ENCODE peak calls at places on chromosomes 13 and 19, in nine cellular contexts. X is WTC11, C is PC-3, O is coronary artery, Q is neural progenitor cell, T is dorsolateral prefrontal cortex, K is cardiac fibroblast, I is foreskin fibroblast, N is colonic mucosa. B is an unnamed sample.

GRCh38 chr13:107867701-107868661 is 347.4 kb downstream of the LIG4 start:
- DNase-seq in N (no peak), I (no peak), O (no peak), Q (peak), T (peak), K (peak), C (peak), X (peak), B (no peak)

GRCh38 chr13:107854880-107855279 is 360.5 kb downstream of the LIG4 start:
- DNase-seq in O (no peak), N (no peak), K (no peak), T (no peak), I (no peak), Q (no peak), X (no peak), C (no peak), B (no peak)

GRCh38 chr13:93775507-93776108 is 549.0 kb downstream of the GPC6 start:
- DNase-seq in C (peak), T (no peak), X (no peak), K (peak), I (peak), N (no peak), Q (no peak), O (no peak), B (no peak)

GRCh38 chr13:102642475-102642874 is 45.7 kb downstream of the TPP2 start:
- DNase-seq in X (no peak), K (peak), N (peak), I (no peak), C (no peak), Q (no peak), O (no peak), T (peak), B (no peak)

GRCh38 chr13:103282571-103283450 is 216.6 kb upstream of the SLC10A2 start:
- DNase-seq in O (no peak), I (no peak), N (no peak), Q (no peak), T (no peak), K (peak), X (no peak), C (peak), B (no peak)

GRCh38 chr13:45850020-45850613 is 1.4 kb downstream of the SIAH3 start:
- DNase-seq in X (peak), C (no peak), T (peak), K (no peak), O (no peak), N (no peak), I (no peak), Q (peak), B (no peak)

GRCh38 chr13:106796280-106797047 is 228.5 kb upstream of the ARGLU1 start:
- DNase-seq in N (no peak), O (no peak), C (no peak), T (no peak), Q (peak), K (no peak), X (peak), I (no peak), B (no peak)

GRCh38 chr13:40383132-40383531 is 283.3 kb downstream of the FOXO1 start:
- DNase-seq in O (no peak), C (peak), X (no peak), N (no peak), Q (no peak), T (no peak), K (no peak), I (no peak), B (no peak)

GRCh38 chr13:95100525-95101121 is 200.6 kb downstream of the ABCC4 start:
- DNase-seq in N (no peak), K (peak), X (no peak), T (no peak), I (peak), C (peak), Q (peak), O (no peak), B (no peak)

GRCh38 chr13:105412171-105412570 is 1123.3 kb downstream of the EFNB2 start:
- DNase-seq in X (no peak), N (no peak), I (no peak), K (no peak), T (no peak), Q (no peak), O (no peak), C (no peak), B (no peak)

GRCh38 chr19:39237200-39238184 is 7.3 kb downstream of the IFNL3 start:
- DNase-seq in X (peak), C (peak), I (no peak), Q (no peak), N (peak), O (no peak), K (no peak), T (no peak), B (peak)

GRCh38 chr19:40284501-40285352 is at the start of gene AKT2:
- DNase-seq in N (no peak), K (peak), X (peak), Q (peak), T (peak), O (no peak), I (peak), C (no peak), B (peak)

GRCh38 chr19:49491804-49492572 is 4.2 kb upstream of the RPS11 start:
- DNase-seq in C (no peak), N (no peak), I (no peak), Q (peak), O (no peak), X (no peak), K (no peak), T (no peak), B (no peak)

GRCh38 chr19:49071860-49072547 is 495 bp downstream of the KCNA7 start:
- DNase-seq in O (no peak), T (no peak), K (no peak), I (no peak), X (peak), Q (peak), C (no peak), N (no peak), B (no peak)

GRCh38 chr19:8569066-8569761 is 8.0 kb downstream of the MYO1F start:
- DNase-seq in I (peak), C (peak), T (no peak), Q (no peak), X (no peak), N (peak), O (no peak), K (peak), B (peak)

GRCh38 chr13:99367106-99367616 is 60.0 kb upstream of the GPR183 start:
- DNase-seq in K (no peak), O (no peak), C (no peak), Q (no peak), T (no peak), I (no peak), N (no peak), X (no peak), B (no peak)

GRCh38 chr19:9847087-9847671 is 12.1 kb downstream of the PIN1 start:
- DNase-seq in T (peak), Q (peak), O (no peak), X (peak), C (peak), K (peak), N (peak), I (peak), B (no peak)

GRCh38 chr19:18768997-18769891 is 21.9 kb downstream of the COMP start:
- DNase-seq in Q (no peak), O (no peak), X (no peak), T (no peak), N (no peak), I (no peak), C (no peak), K (no peak), B (no peak)

GRCh38 chr13:80361883-80362327 is 21.0 kb upstream of the SPRY2 start:
- DNase-seq in O (no peak), C (peak), N (peak), X (no peak), I (no peak), Q (peak), K (no peak), T (peak), B (peak)

GRCh38 chr19:50490411-50490811 is 13.8 kb upstream of the GARIN5A start:
- DNase-seq in O (no peak), C (no peak), K (no peak), N (no peak), Q (no peak), T (no peak), X (no peak), I (no peak), B (no peak)

GRCh38 chr19:8657869-8658268 is 27.4 kb downstream of the NFILZ start:
- DNase-seq in I (no peak), C (no peak), Q (no peak), X (no peak), O (no peak), N (no peak), K (no peak), T (no peak), B (no peak)

GRCh38 chr13:99071211-99071610 is 93.3 kb upstream of the DOCK9 start:
- DNase-seq in T (no peak), C (no peak), Q (no peak), K (no peak), O (no peak), X (no peak), I (no peak), N (no peak), B (no peak)

GRCh38 chr13:65892859-65893258 is 1337.3 kb downstream of the PCDH9 start:
- DNase-seq in I (peak), N (no peak), K (peak), T (no peak), C (peak), O (no peak), Q (no peak), X (no peak), B (no peak)

GRCh38 chr19:39498262-39499081 is at the start of gene DLL3:
- DNase-seq in K (no peak), O (no peak), N (no peak), X (peak), I (no peak), T (no peak), C (peak), Q (peak), B (no peak)

GRCh38 chr19:29793116-29793727 is 18.6 kb upstream of the CCNE1 start:
- DNase-seq in I (no peak), X (no peak), N (no peak), K (no peak), C (no peak), O (no peak), T (no peak), Q (no peak), B (no peak)

GRCh38 chr19:49447485-49448431 is 3.9 kb downstream of the PIH1D1 start:
- DNase-seq in N (peak), C (no peak), I (peak), X (peak), T (no peak), O (no peak), Q (peak), K (peak), B (no peak)

GRCh38 chr19:51124729-51125128 is at the start of gene SIGLEC9:
- DNase-seq in N (no peak), I (no peak), X (no peak), T (no peak), O (no peak), Q (no peak), K (no peak), C (no peak), B (no peak)

GRCh38 chr13:39952244-39953233 is 297.1 kb downstream of the COG6 start:
- DNase-seq in T (no peak), K (peak), X (no peak), C (no peak), N (no peak), O (no peak), I (no peak), Q (no peak), B (no peak)

GRCh38 chr19:58001895-58002369 is 688 bp downstream of the ZNF606 start:
- DNase-seq in T (no peak), N (peak), K (peak), I (no peak), C (no peak), Q (no peak), X (no peak), O (no peak), B (peak)

GRCh38 chr13:80086304-80086721 is 254.6 kb downstream of the SPRY2 start:
- DNase-seq in X (no peak), K (no peak), I (no peak), T (no peak), O (no peak), C (peak), N (peak), Q (no peak), B (no peak)

GRCh38 chr19:13053238-13053637 is 49.4 kb downstream of the LYL1 start:
- DNase-seq in C (no peak), Q (no peak), I (no peak), T (no peak), O (no peak), N (no peak), X (no peak), K (peak), B (no peak)

GRCh38 chr19:14183741-14184395 is 22.1 kb downstream of the ADGRL1 start:
- DNase-seq in C (no peak), O (no peak), I (no peak), X (no peak), N (no peak), Q (no peak), T (no peak), K (no peak), B (no peak)

GRCh38 chr13:20608438-20609020 is 41.6 kb downstream of the IFT88 start:
- DNase-seq in Q (no peak), K (peak), X (no peak), T (no peak), C (no peak), N (no peak), I (no peak), O (no peak), B (no peak)

GRCh38 chr19:24054044-24054935 is 32.7 kb upstream of the ZNF254 start:
- DNase-seq in Q (no peak), N (no peak), I (peak), O (no peak), C (peak), K (no peak), X (no peak), T (no peak), B (no peak)

GRCh38 chr19:44585371-44586141 is 27.8 kb upstream of the IGSF23 start:
- DNase-seq in C (peak), T (no peak), O (no peak), Q (no peak), X (no peak), I (no peak), K (peak), N (no peak), B (no peak)

GRCh38 chr19:44590245-44591059 is 22.9 kb upstream of the IGSF23 start:
- DNase-seq in N (no peak), Q (no peak), K (no peak), C (no peak), X (no peak), T (no peak), O (no peak), I (no peak), B (no peak)

GRCh38 chr19:44588753-44589112 is 24.6 kb upstream of the IGSF23 start:
- DNase-seq in N (no peak), Q (no peak), I (no peak), O (no peak), T (no peak), K (no peak), C (peak), X (no peak), B (no peak)

GRCh38 chr19:44592451-44592890 is 20.9 kb upstream of the IGSF23 start:
- DNase-seq in X (no peak), T (no peak), K (peak), Q (no peak), O (no peak), N (no peak), I (no peak), C (no peak), B (no peak)

GRCh38 chr19:44587863-44588752 is 25.3 kb upstream of the IGSF23 start:
- DNase-seq in I (peak), O (no peak), Q (no peak), X (no peak), N (no peak), C (peak), T (no peak), K (peak), B (no peak)
- TF ChIP-seq CTCF in I (peak), O (no peak), Q (no peak), X (no peak), N (no peak), C (peak), T (no peak), K (peak), B (no peak)

GRCh38 chr19:46412034-46412982 is 1.1 kb downstream of the CCDC8 start:
- DNase-seq in C (no peak), I (no peak), X (no peak), N (no peak), T (no peak), K (no peak), Q (peak), O (no peak), B (no peak)
- TF ChIP-seq CTCF in C (no peak), I (no peak), X (no peak), N (no peak), T (no peak), K (no peak), Q (peak), O (no peak), B (no peak)

GRCh38 chr19:1041835-1042685 is 2.2 kb downstream of the ABCA7 start:
- DNase-seq in I (no peak), Q (no peak), N (peak), O (no peak), X (no peak), T (no peak), C (peak), K (no peak), B (no peak)

GRCh38 chr19:1041272-1041834 is 1.4 kb downstream of the ABCA7 start:
- DNase-seq in N (no peak), I (no peak), C (no peak), O (no peak), Q (no peak), T (no peak), K (no peak), X (no peak), B (no peak)

GRCh38 chr19:1038995-1039645 is 787 bp upstream of the ABCA7 start:
- DNase-seq in X (no peak), I (no peak), O (no peak), K (no peak), C (no peak), Q (no peak), N (no peak), T (no peak), B (no peak)

GRCh38 chr19:1040476-1041271 is 767 bp downstream of the ABCA7 start:
- DNase-seq in X (peak), N (peak), K (peak), Q (peak), O (no peak), C (peak), T (peak), I (peak), B (peak)

GRCh38 chr19:1039646-1040475 is at the start of gene ABCA7:
- DNase-seq in Q (peak), N (peak), O (peak), X (peak), I (peak), T (peak), C (peak), K (peak), B (peak)
- TF ChIP-seq CTCF in Q (no peak), N (no peak), O (no peak), X (no peak), I (no peak), T (peak), C (no peak), K (no peak), B (no peak)

DNA sequence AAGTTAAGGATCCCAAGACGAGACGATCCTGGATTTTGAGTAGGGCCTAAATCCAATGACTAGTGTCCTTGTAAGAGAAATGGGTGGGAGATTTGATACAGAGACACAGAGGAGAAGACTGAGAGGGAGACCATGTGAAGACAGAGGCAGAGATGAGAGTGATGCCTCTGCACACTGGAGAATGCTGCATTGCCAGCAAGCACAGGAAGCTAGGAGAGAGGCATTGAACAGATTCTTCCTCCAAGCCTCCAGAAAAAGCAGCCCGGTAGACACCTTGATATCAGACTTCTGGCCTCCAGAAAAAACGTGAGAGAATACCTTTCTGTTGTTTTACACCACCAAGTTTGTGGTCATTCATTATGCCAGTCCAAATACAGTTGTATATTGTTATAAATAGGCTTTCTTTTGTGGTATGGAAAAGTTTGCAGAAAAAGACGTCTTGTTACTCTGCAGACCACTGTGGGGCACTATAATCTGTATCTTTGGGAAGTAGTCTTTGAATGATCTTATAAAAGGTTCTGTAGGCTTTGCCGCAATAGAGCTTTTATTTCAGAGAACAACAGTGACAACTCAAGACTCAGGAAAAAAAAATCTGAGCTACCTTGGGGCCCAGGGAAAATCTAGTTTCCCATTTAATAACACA is 17.9 kb upstream of the RFC3 start:
- DNase-seq in O (no peak), K (peak), C (peak), I (no peak), T (no peak), N (no peak), Q (peak), X (no peak), B (no peak)
- TF ChIP-seq CTCF in O (no peak), K (peak), C (peak), I (peak), T (peak), N (no peak), Q (peak), X (no peak), B (peak)

GRCh38 chr19:10964903-10965302 is 4.1 kb downstream of the SMARCA4 start:
- DNase-seq in I (no peak), K (no peak), X (no peak), Q (no peak), C (no peak), T (no peak), O (no peak), N (no peak), B (no peak)
- TF ChIP-seq CTCF in I (no peak), K (no peak), X (no peak), Q (peak), C (peak), T (no peak), O (no peak), N (no peak), B (no peak)

GRCh38 chr13:44573790-44574465 is 2.2 kb downstream of the TSC22D1 start:
- DNase-seq in N (no peak), C (peak), O (peak), T (no peak), I (peak), X (no peak), K (peak), Q (peak), B (peak)
- TF ChIP-seq CTCF in N (no peak), C (peak), O (peak), T (peak), I (peak), X (no peak), K (peak), Q (peak), B (peak)

DNA sequence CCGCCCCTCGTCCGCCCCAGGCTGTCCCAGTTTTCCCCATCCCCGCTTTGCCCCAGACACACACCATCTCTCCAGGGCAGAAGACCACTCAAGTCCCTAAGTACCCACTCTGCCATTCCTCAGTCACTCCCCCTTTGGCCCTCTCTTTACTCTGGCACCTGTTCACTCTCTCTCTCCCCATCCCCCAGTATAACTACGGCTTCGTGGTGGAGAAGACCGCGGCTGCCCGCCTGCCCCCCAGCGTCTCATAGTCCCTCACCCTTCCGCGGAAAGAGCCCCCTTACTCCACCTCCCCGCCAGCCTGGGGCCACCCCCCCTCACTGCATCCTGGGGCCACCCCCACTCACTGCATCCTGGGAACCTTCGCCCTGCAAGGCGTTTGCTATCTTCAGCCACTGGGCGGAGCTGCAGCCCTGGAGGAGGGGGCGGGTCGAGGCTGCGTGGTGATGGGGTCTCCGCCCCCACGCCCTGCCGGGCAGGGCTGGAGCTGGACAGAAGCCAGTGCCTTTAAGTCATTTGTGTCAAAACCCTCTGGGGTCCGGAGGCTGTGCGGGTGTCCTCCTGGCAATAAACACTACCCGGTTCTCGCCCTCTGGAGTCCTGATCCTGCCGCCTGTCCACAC is 5.0 kb downstream of the MVB12A start:
- DNase-seq in Q (peak), O (no peak), X (peak), K (peak), T (peak), N (peak), I (no peak), C (peak), B (peak)
- TF ChIP-seq CTCF in Q (peak), O (no peak), X (peak), K (peak), T (peak), N (no peak), I (peak), C (peak), B (peak)

DNA sequence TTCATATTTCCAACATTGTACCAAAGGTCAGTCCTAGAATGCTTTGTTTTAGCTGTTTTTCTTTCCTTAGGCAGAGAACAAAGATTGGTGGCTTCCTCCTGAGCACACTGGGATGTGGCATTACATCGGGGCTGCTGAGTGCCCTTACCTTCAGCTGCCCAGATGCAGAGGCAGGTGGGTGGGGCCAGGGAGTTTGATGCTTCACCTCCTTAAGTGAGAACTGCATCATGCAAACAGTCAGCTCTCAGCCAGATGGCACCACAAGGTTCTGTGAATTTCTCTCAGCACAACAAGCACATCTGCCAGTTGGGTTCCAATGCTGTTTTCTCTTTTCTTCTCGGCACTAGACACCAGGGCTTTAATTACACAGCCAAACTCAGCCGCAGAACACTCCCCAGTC is 87.4 kb upstream of the UBL3 start:
- DNase-seq in K (no peak), O (no peak), N (no peak), I (no peak), Q (no peak), T (peak), X (no peak), C (no peak), B (no peak)
- TF ChIP-seq CTCF in K (no peak), O (no peak), N (no peak), I (no peak), Q (no peak), T (no peak), X (no peak), C (no peak), B (no peak)

B was measured in GM10248.